ENCODE peak calls at places on chromosome 2, in eight cellular contexts. One of them, this sample, is unnamed.
A peak's percentile ranks its signal among the peaks of the same experiment; 100 is the strongest.

GRCh38 chr2:127771756-127772155 is 39.2 kb downstream of the WDR33 start:
- DNase-seq in fibroblast of the conjunctiva: peak; percentile 30
- DNase-seq in GM23248: peak; percentile 77
- DNase-seq in mesenteric fat pad: no peak
- DNase-seq in neuronal stem cell: no peak
- DNase-seq in activated naive CD4-positive, alpha-beta T cell: no peak
- DNase-seq in foreskin keratinocyte: peak; percentile 88
- DNase-seq in midbrain: no peak
- DNase-seq in this sample: peak; percentile 37

GRCh38 chr2:60260646-60261296 is 292.7 kb downstream of the BCL11A start:
- DNase-seq in activated naive CD4-positive, alpha-beta T cell: no peak
- DNase-seq in mesenteric fat pad: no peak
- DNase-seq in fibroblast of the conjunctiva: no peak
- DNase-seq in foreskin keratinocyte: peak; percentile 60
- DNase-seq in GM23248: peak; percentile 27
- DNase-seq in neuronal stem cell: no peak
- DNase-seq in midbrain: no peak
- DNase-seq in this sample: peak; percentile 40

GRCh38 chr2:38138996-38139395 is 63.0 kb upstream of the CYP1B1 start:
- DNase-seq in mesenteric fat pad: no peak
- DNase-seq in activated naive CD4-positive, alpha-beta T cell: no peak
- DNase-seq in midbrain: no peak
- DNase-seq in neuronal stem cell: no peak
- DNase-seq in fibroblast of the conjunctiva: no peak
- DNase-seq in foreskin keratinocyte: no peak
- DNase-seq in GM23248: no peak
- DNase-seq in this sample: no peak

GRCh38 chr2:75157435-75157834 is 41.9 kb downstream of the TACR1 start:
- DNase-seq in midbrain: no peak
- DNase-seq in GM23248: peak; percentile 30
- DNase-seq in mesenteric fat pad: no peak
- DNase-seq in activated naive CD4-positive, alpha-beta T cell: no peak
- DNase-seq in foreskin keratinocyte: peak; percentile 13
- DNase-seq in fibroblast of the conjunctiva: no peak
- DNase-seq in neuronal stem cell: no peak
- DNase-seq in this sample: no peak

GRCh38 chr2:202491514-202491913 is 115.4 kb downstream of the BMPR2 start:
- DNase-seq in foreskin keratinocyte: no peak
- DNase-seq in mesenteric fat pad: no peak
- DNase-seq in neuronal stem cell: no peak
- DNase-seq in midbrain: no peak
- DNase-seq in GM23248: no peak
- DNase-seq in fibroblast of the conjunctiva: no peak
- DNase-seq in activated naive CD4-positive, alpha-beta T cell: no peak
- DNase-seq in this sample: no peak

GRCh38 chr2:184410160-184410559 is 188.2 kb upstream of the ZNF804A start:
- DNase-seq in mesenteric fat pad: no peak
- DNase-seq in foreskin keratinocyte: no peak
- DNase-seq in activated naive CD4-positive, alpha-beta T cell: no peak
- DNase-seq in fibroblast of the conjunctiva: no peak
- DNase-seq in GM23248: no peak
- DNase-seq in neuronal stem cell: no peak
- DNase-seq in midbrain: no peak
- DNase-seq in this sample: no peak

GRCh38 chr2:178825183-178825582 is 18.0 kb upstream of the TTN start:
- DNase-seq in mesenteric fat pad: no peak
- DNase-seq in foreskin keratinocyte: peak; percentile 38
- DNase-seq in fibroblast of the conjunctiva: no peak
- DNase-seq in GM23248: peak; percentile 78
- DNase-seq in neuronal stem cell: no peak
- DNase-seq in midbrain: no peak
- DNase-seq in activated naive CD4-positive, alpha-beta T cell: no peak
- DNase-seq in this sample: no peak

GRCh38 chr2:201344663-201345366 is 12.3 kb downstream of the FLACC1 start:
- DNase-seq in neuronal stem cell: no peak
- DNase-seq in activated naive CD4-positive, alpha-beta T cell: no peak
- DNase-seq in GM23248: no peak
- DNase-seq in midbrain: no peak
- DNase-seq in fibroblast of the conjunctiva: no peak
- DNase-seq in foreskin keratinocyte: no peak
- DNase-seq in mesenteric fat pad: no peak
- DNase-seq in this sample: no peak

GRCh38 chr2:101173707-101174295 is 22.6 kb upstream of the TBC1D8 start:
- DNase-seq in foreskin keratinocyte: no peak
- DNase-seq in GM23248: no peak
- DNase-seq in mesenteric fat pad: no peak
- DNase-seq in neuronal stem cell: no peak
- DNase-seq in midbrain: no peak
- DNase-seq in fibroblast of the conjunctiva: no peak
- DNase-seq in activated naive CD4-positive, alpha-beta T cell: no peak
- DNase-seq in this sample: no peak

GRCh38 chr2:27408601-27409320 is 630 bp downstream of the PPM1G start:
- DNase-seq in foreskin keratinocyte: no peak
- DNase-seq in GM23248: peak; percentile 67
- DNase-seq in midbrain: no peak
- DNase-seq in mesenteric fat pad: peak; percentile 26
- DNase-seq in fibroblast of the conjunctiva: no peak
- DNase-seq in neuronal stem cell: no peak
- DNase-seq in activated naive CD4-positive, alpha-beta T cell: no peak
- DNase-seq in this sample: no peak

GRCh38 chr2:200929334-200930249 is 33.9 kb downstream of the ORC2 start:
- DNase-seq in fibroblast of the conjunctiva: no peak
- DNase-seq in activated naive CD4-positive, alpha-beta T cell: no peak
- DNase-seq in mesenteric fat pad: no peak
- DNase-seq in midbrain: no peak
- DNase-seq in neuronal stem cell: no peak
- DNase-seq in foreskin keratinocyte: peak; percentile 40
- DNase-seq in GM23248: peak; percentile 55
- DNase-seq in this sample: no peak

GRCh38 chr2:64644240-64645013 is 9.3 kb downstream of the SERTAD2 start:
- DNase-seq in midbrain: peak; percentile 40
- DNase-seq in mesenteric fat pad: no peak
- DNase-seq in fibroblast of the conjunctiva: no peak
- DNase-seq in neuronal stem cell: peak; percentile 67
- DNase-seq in activated naive CD4-positive, alpha-beta T cell: peak; percentile 29
- DNase-seq in GM23248: peak; percentile 90
- DNase-seq in foreskin keratinocyte: peak; percentile 74
- DNase-seq in this sample: no peak

GRCh38 chr2:61671561-61672315 is 133.6 kb upstream of the XPO1 start:
- DNase-seq in midbrain: peak; percentile 81
- DNase-seq in GM23248: peak; percentile 33
- DNase-seq in foreskin keratinocyte: peak; percentile 45
- DNase-seq in mesenteric fat pad: no peak
- DNase-seq in fibroblast of the conjunctiva: no peak
- DNase-seq in activated naive CD4-positive, alpha-beta T cell: no peak
- DNase-seq in neuronal stem cell: no peak
- DNase-seq in this sample: peak; percentile 72

GRCh38 chr2:218278531-218279360 is 8.4 kb downstream of the PNKD start:
- DNase-seq in GM23248: no peak
- DNase-seq in mesenteric fat pad: no peak
- DNase-seq in foreskin keratinocyte: no peak
- DNase-seq in fibroblast of the conjunctiva: no peak
- DNase-seq in midbrain: no peak
- DNase-seq in activated naive CD4-positive, alpha-beta T cell: no peak
- DNase-seq in neuronal stem cell: no peak
- DNase-seq in this sample: no peak

GRCh38 chr2:127155901-127156300 is 48.9 kb upstream of the BIN1 start:
- DNase-seq in fibroblast of the conjunctiva: peak; percentile 59
- DNase-seq in midbrain: no peak
- DNase-seq in foreskin keratinocyte: no peak
- DNase-seq in GM23248: peak; percentile 70
- DNase-seq in neuronal stem cell: no peak
- DNase-seq in activated naive CD4-positive, alpha-beta T cell: no peak
- DNase-seq in mesenteric fat pad: peak; percentile 53
- DNase-seq in this sample: no peak

GRCh38 chr2:149572102-149572953 is 15.2 kb downstream of the MMADHC start:
- DNase-seq in fibroblast of the conjunctiva: no peak
- DNase-seq in neuronal stem cell: no peak
- DNase-seq in activated naive CD4-positive, alpha-beta T cell: no peak
- DNase-seq in foreskin keratinocyte: no peak
- DNase-seq in GM23248: peak; percentile 79
- DNase-seq in mesenteric fat pad: no peak
- DNase-seq in midbrain: no peak
- DNase-seq in this sample: no peak

GRCh38 chr2:48479923-48480322 is 50.0 kb upstream of the STON1 start:
- DNase-seq in neuronal stem cell: no peak
- DNase-seq in GM23248: no peak
- DNase-seq in fibroblast of the conjunctiva: no peak
- DNase-seq in mesenteric fat pad: no peak
- DNase-seq in midbrain: no peak
- DNase-seq in foreskin keratinocyte: no peak
- DNase-seq in activated naive CD4-positive, alpha-beta T cell: no peak
- DNase-seq in this sample: no peak